ENCODE peak calls at places on chromosomes 6 and 20, in four cellular contexts. W is adrenal gland, I is vagina, A is colonic mucosa. B is an unnamed sample.

GRCh38 chr6:158762787-158763439 is 56.3 kb downstream of the EZR start:
- DNase-seq in A (no peak), W (peak; percentile 65), I (no peak), B (no peak)

GRCh38 chr6:111952326-111952725 is 79.1 kb upstream of the FYN start:
- DNase-seq in W (no peak), A (no peak), I (no peak), B (no peak)

GRCh38 chr20:17161661-17162410 is 65.0 kb upstream of the PCSK2 start:
- DNase-seq in A (no peak), I (no peak), W (no peak), B (no peak)

GRCh38 chr6:89330910-89331309 is 15.8 kb upstream of the GABRR2 start:
- DNase-seq in A (no peak), I (no peak), W (no peak), B (no peak)

GRCh38 chr20:8757146-8757545 is 311.7 kb upstream of the PLCB4 start:
- DNase-seq in A (no peak), W (no peak), I (no peak), B (no peak)

GRCh38 chr6:128235556-128235955 is 284.8 kb downstream of the PTPRK start:
- DNase-seq in A (no peak), I (no peak), W (no peak), B (no peak)

GRCh38 chr6:2957696-2958330 is 13.6 kb downstream of the SERPINB6 start:
- DNase-seq in I (no peak), W (peak; percentile 19), A (no peak), B (no peak)

GRCh38 chr6:135280375-135281136 is 99.4 kb downstream of the MYB start:
- DNase-seq in W (peak; percentile 35), A (no peak), I (no peak), B (no peak)

GRCh38 chr6:138857792-138858191 is 61.9 kb downstream of the ECT2L start:
- DNase-seq in W (no peak), A (no peak), I (no peak), B (no peak)

GRCh38 chr20:53495357-53495756 is 98.3 kb downstream of the ZNF217 start:
- DNase-seq in I (no peak), W (no peak), A (no peak), B (no peak)

GRCh38 chr20:1861347-1861987 is 33.7 kb upstream of the SIRPA start:
- DNase-seq in W (no peak), I (no peak), A (peak; percentile 75), B (no peak)

GRCh38 chr6:13454286-13455221 is 32.8 kb downstream of the GFOD1 start:
- DNase-seq in I (no peak), W (peak; percentile 34), A (no peak), B (peak; percentile 64)

GRCh38 chr6:80886475-80886874 is 780.0 kb downstream of the BCKDHB start:
- DNase-seq in I (no peak), A (no peak), W (no peak), B (no peak)

GRCh38 chr20:1321654-1321939 is 7.3 kb downstream of the SDCBP2 start:
- DNase-seq in A (no peak), I (no peak), W (no peak), B (no peak)

GRCh38 chr20:21515300-21516179 is 1.7 kb upstream of the NKX2-2 start:
- DNase-seq in A (no peak), I (peak; percentile 82), W (no peak), B (no peak)

GRCh38 chr6:85456782-85457181 is 6.9 kb downstream of the NT5E start:
- DNase-seq in I (no peak), W (no peak), A (no peak), B (no peak)

GRCh38 chr6:109896333-109896732 is 81.8 kb upstream of the GPR6 start:
- DNase-seq in I (no peak), A (no peak), W (no peak), B (no peak)

GRCh38 chr20:10475225-10475624 is 40.1 kb downstream of the SLX4IP start:
- DNase-seq in I (no peak), W (no peak), A (no peak), B (no peak)

GRCh38 chr6:169316651-169317050 is 63.0 kb upstream of the THBS2 start:
- DNase-seq in A (no peak), W (no peak), I (no peak), B (no peak)

GRCh38 chr20:433300-433975 is 25.3 kb downstream of the RBCK1 start:
- DNase-seq in A (no peak), W (peak; percentile 43), I (no peak), B (no peak)

GRCh38 chr20:706366-706885 is 30.8 kb upstream of the SCRT2 start:
- DNase-seq in I (no peak), W (no peak), A (no peak), B (no peak)

GRCh38 chr20:61274326-61274725 is 22.3 kb downstream of the CDH4 start:
- DNase-seq in A (no peak), W (no peak), I (no peak), B (no peak)

GRCh38 chr6:2102966-2103365 is 142.4 kb downstream of the GMDS start:
- DNase-seq in A (no peak), W (no peak), I (no peak), B (no peak)

GRCh38 chr6:83285917-83286316 is 92.8 kb downstream of the RWDD2A start:
- DNase-seq in W (no peak), A (no peak), I (no peak), B (no peak)

GRCh38 chr6:15382712-15383111 is 136.8 kb downstream of the JARID2 start:
- DNase-seq in W (no peak), A (no peak), I (no peak), B (no peak)

GRCh38 chr6:33091957-33092356 is 16.2 kb downstream of the HLA-DPB1 start:
- DNase-seq in I (peak; percentile 72), A (peak; percentile 34), W (peak; percentile 71), B (peak; percentile 73)

GRCh38 chr6:164014716-164015484 is 600.4 kb downstream of the QKI start:
- DNase-seq in I (no peak), W (no peak), A (no peak), B (no peak)

GRCh38 chr6:82878812-82879211 is 186.8 kb downstream of the UBE3D start:
- DNase-seq in A (no peak), I (no peak), W (no peak), B (no peak)

GRCh38 chr6:41705996-41706835 is 29.2 kb downstream of the TFEB start:
- DNase-seq in W (peak; percentile 91), A (peak; percentile 76), I (no peak), B (peak; percentile 86)

GRCh38 chr6:78611097-78611625 is 256.2 kb upstream of the IRAK1BP1 start:
- DNase-seq in W (no peak), A (no peak), I (no peak), B (no peak)

GRCh38 chr6:158286413-158286812 is 25.9 kb upstream of the TULP4 start:
- DNase-seq in I (no peak), W (no peak), A (no peak), B (no peak)

GRCh38 chr6:2809015-2809414 is 32.6 kb downstream of the SERPINB1 start:
- DNase-seq in W (no peak), A (peak; percentile 10), I (no peak), B (no peak)

GRCh38 chr6:42251911-42252637 is 34.4 kb upstream of the MRPS10 start:
- DNase-seq in A (peak; percentile 73), W (peak; percentile 91), I (no peak), B (no peak)

GRCh38 chr6:149065658-149066556 is 251.6 kb upstream of the TAB2 start:
- DNase-seq in W (no peak), I (no peak), A (no peak), B (no peak)

GRCh38 chr6:48933136-48933535 is 529.9 kb downstream of the MMUT start:
- DNase-seq in W (no peak), A (no peak), I (no peak), B (no peak)

GRCh38 chr6:143504369-143504768 is 7.2 kb downstream of the FUCA2 start:
- DNase-seq in W (no peak), I (no peak), A (no peak), B (no peak)

GRCh38 chr6:143496974-143497373 is 14.5 kb downstream of the FUCA2 start:
- DNase-seq in W (no peak), A (no peak), I (no peak), B (no peak)

GRCh38 chr6:143501851-143502250 is 9.7 kb downstream of the FUCA2 start:
- DNase-seq in I (no peak), W (no peak), A (no peak), B (no peak)

DNA sequence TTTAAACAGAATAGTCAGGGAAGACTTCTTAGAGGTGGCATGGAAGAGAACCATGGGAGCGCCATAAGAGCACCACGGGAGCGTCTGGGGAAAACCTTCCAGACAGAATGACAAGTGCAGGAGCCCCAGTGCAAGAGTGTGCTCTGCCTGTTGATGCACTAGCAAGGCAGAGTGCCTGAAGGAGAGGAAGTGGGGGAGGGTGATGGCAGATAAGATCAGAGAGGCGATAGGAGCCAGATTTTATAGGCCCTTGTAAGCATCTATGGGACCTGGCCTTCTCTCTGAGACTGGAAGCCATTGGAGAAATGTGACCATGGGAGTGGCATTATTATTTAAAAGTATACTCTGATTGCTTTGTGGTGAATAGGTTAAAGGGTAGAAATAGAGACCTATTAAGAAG is 13.1 kb downstream of the FUCA2 start:
- DNase-seq in I (no peak), A (no peak), W (no peak), B (no peak)
- H3K4me3 ChIP-seq in I (no peak overlapping the region), A (no peak overlapping the region), W (no peak overlapping the region), B (no peak overlapping the region)

GRCh38 chr6:161302949-161303348 is 29.1 kb upstream of the AGPAT4 start:
- DNase-seq in I (no peak), A (no peak), W (no peak), B (no peak)
- H3K27ac ChIP-seq in I (no peak overlapping the region), A (no peak overlapping the region), W (no peak overlapping the region), B (no peak overlapping the region)

DNA sequence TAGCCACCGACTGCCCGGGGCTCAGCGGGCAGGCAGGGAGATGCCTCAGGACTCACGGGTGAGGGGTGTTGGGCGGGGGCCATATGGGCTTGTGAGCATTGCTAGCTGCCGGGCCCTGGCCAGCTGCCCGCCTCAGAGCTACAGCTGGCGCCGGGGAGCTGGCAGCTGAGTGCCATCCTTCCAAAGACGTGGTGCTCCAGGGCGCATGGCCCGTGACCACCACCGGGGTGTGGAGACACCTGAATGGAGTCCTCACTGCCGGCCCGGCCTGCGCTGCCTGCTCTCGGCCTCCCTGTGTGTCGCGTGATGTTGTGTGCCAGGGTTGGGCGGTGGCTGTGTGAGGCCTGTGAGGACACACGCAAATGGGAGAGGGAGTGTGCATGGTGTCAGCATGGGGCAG is 10.6 kb upstream of the RBBP8NL start:
- DNase-seq in A (no peak), I (no peak), W (no peak), B (no peak)
- H3K9me3 ChIP-seq in A (no peaks in the 10 kb centered on the region), I (no peaks in the 10 kb centered on the region), W (no peaks in the 10 kb centered on the region), B (no peaks in the 10 kb centered on the region)

GRCh38 chr20:37543828-37544227 is 16.2 kb upstream of the BLCAP start:
- DNase-seq in A (no peak), I (no peak), W (peak; percentile 18), B (no peak)

GRCh38 chr20:37539956-37540455 is 12.3 kb upstream of the BLCAP start:
- DNase-seq in A (no peak), W (no peak), I (no peak), B (no peak)

GRCh38 chr20:37541326-37541725 is 13.7 kb upstream of the BLCAP start:
- DNase-seq in I (no peak), W (peak; percentile 4), A (no peak), B (no peak)

GRCh38 chr20:37544386-37544785 is 16.7 kb upstream of the BLCAP start:
- DNase-seq in I (no peak), A (no peak), W (peak; percentile 8), B (no peak)

GRCh38 chr20:37542281-37542680 is 14.6 kb upstream of the BLCAP start:
- DNase-seq in I (no peak), W (no peak), A (peak; percentile 62), B (no peak)
- H3K4me3 ChIP-seq in I (no peak overlapping the region), W (no peak overlapping the region), A (no peak overlapping the region), B (no peak overlapping the region)